ENCODE peak calls at places on chromosome 19, in nine cellular contexts. One of them, this sample, is unnamed.

GRCh38 chr19:17170538-17171297 is 44.4 kb upstream of the USE1 start:
- DNase-seq in activated CD8-positive, alpha-beta memory T cell treated with anti-CD3 and anti-CD28 coated beads for 24 hours: no peak
- DNase-seq in NCI-H524 treated with DMSO at 0.1 percent for 48 hours: no peak
- DNase-seq in GM03348: no peak
- DNase-seq in hippocampal formation: no peak
- DNase-seq in caudate nucleus: no peak
- DNase-seq in SW 1271: no peak
- DNase-seq in GM04503: no peak
- DNase-seq in hepatocyte: no peak
- DNase-seq in this sample: no peak

GRCh38 chr19:2495130-2495641 is 19.3 kb downstream of the GADD45B start:
- DNase-seq in activated CD8-positive, alpha-beta memory T cell treated with anti-CD3 and anti-CD28 coated beads for 24 hours: peak
- DNase-seq in NCI-H524 treated with DMSO at 0.1 percent for 48 hours: no peak
- DNase-seq in GM03348: peak
- DNase-seq in hippocampal formation: no peak
- DNase-seq in caudate nucleus: no peak
- DNase-seq in SW 1271: peak
- DNase-seq in GM04503: no peak
- DNase-seq in hepatocyte: peak
- DNase-seq in this sample: peak

GRCh38 chr19:30691767-30692516 is 319.8 kb downstream of the ZNF536 start:
- DNase-seq in activated CD8-positive, alpha-beta memory T cell treated with anti-CD3 and anti-CD28 coated beads for 24 hours: no peak
- DNase-seq in NCI-H524 treated with DMSO at 0.1 percent for 48 hours: no peak
- DNase-seq in GM03348: peak
- DNase-seq in hippocampal formation: peak
- DNase-seq in caudate nucleus: no peak
- DNase-seq in SW 1271: no peak
- DNase-seq in GM04503: no peak
- DNase-seq in hepatocyte: no peak
- DNase-seq in this sample: no peak

GRCh38 chr19:49347835-49348234 is 12.6 kb downstream of the CD37 start:
- DNase-seq in activated CD8-positive, alpha-beta memory T cell treated with anti-CD3 and anti-CD28 coated beads for 24 hours: no peak
- DNase-seq in NCI-H524 treated with DMSO at 0.1 percent for 48 hours: peak
- DNase-seq in GM03348: peak
- DNase-seq in hippocampal formation: no peak
- DNase-seq in caudate nucleus: no peak
- DNase-seq in SW 1271: peak
- DNase-seq in GM04503: peak
- DNase-seq in hepatocyte: peak
- DNase-seq in this sample: peak

GRCh38 chr19:281992-282391 is 9.2 kb downstream of the PLPP2 start:
- DNase-seq in activated CD8-positive, alpha-beta memory T cell treated with anti-CD3 and anti-CD28 coated beads for 24 hours: no peak
- DNase-seq in NCI-H524 treated with DMSO at 0.1 percent for 48 hours: no peak
- DNase-seq in GM03348: no peak
- DNase-seq in hippocampal formation: no peak
- DNase-seq in caudate nucleus: no peak
- DNase-seq in SW 1271: no peak
- DNase-seq in GM04503: no peak
- DNase-seq in hepatocyte: no peak
- DNase-seq in this sample: no peak

GRCh38 chr19:44142014-44142523 is 715 bp downstream of the ZNF234 start:
- DNase-seq in activated CD8-positive, alpha-beta memory T cell treated with anti-CD3 and anti-CD28 coated beads for 24 hours: no peak
- DNase-seq in NCI-H524 treated with DMSO at 0.1 percent for 48 hours: no peak
- DNase-seq in GM03348: peak
- DNase-seq in hippocampal formation: no peak
- DNase-seq in caudate nucleus: no peak
- DNase-seq in SW 1271: no peak
- DNase-seq in GM04503: peak
- DNase-seq in hepatocyte: peak
- DNase-seq in this sample: no peak

GRCh38 chr19:55258476-55258827 is 365 bp downstream of the PPP6R1 start:
- DNase-seq in activated CD8-positive, alpha-beta memory T cell treated with anti-CD3 and anti-CD28 coated beads for 24 hours: no peak
- DNase-seq in NCI-H524 treated with DMSO at 0.1 percent for 48 hours: no peak
- DNase-seq in GM03348: peak
- DNase-seq in hippocampal formation: no peak
- DNase-seq in caudate nucleus: peak
- DNase-seq in SW 1271: no peak
- DNase-seq in GM04503: no peak
- DNase-seq in hepatocyte: peak
- DNase-seq in this sample: no peak

GRCh38 chr19:16571283-16571682 is 932 bp downstream of the SLC35E1 start:
- DNase-seq in activated CD8-positive, alpha-beta memory T cell treated with anti-CD3 and anti-CD28 coated beads for 24 hours: no peak
- DNase-seq in NCI-H524 treated with DMSO at 0.1 percent for 48 hours: no peak
- DNase-seq in GM03348: peak
- DNase-seq in hippocampal formation: no peak
- DNase-seq in caudate nucleus: no peak
- DNase-seq in SW 1271: no peak
- DNase-seq in GM04503: no peak
- DNase-seq in hepatocyte: no peak
- DNase-seq in this sample: peak

GRCh38 chr19:3369337-3370213 is 3.2 kb downstream of the NFIC start:
- DNase-seq in activated CD8-positive, alpha-beta memory T cell treated with anti-CD3 and anti-CD28 coated beads for 24 hours: no peak
- DNase-seq in NCI-H524 treated with DMSO at 0.1 percent for 48 hours: no peak
- DNase-seq in GM03348: peak
- DNase-seq in hippocampal formation: no peak
- DNase-seq in caudate nucleus: peak
- DNase-seq in SW 1271: no peak
- DNase-seq in GM04503: no peak
- DNase-seq in hepatocyte: peak
- DNase-seq in this sample: peak

GRCh38 chr19:343941-344624 is 513 bp downstream of the MIER2 start:
- DNase-seq in activated CD8-positive, alpha-beta memory T cell treated with anti-CD3 and anti-CD28 coated beads for 24 hours: peak
- DNase-seq in NCI-H524 treated with DMSO at 0.1 percent for 48 hours: no peak
- DNase-seq in GM03348: peak
- DNase-seq in hippocampal formation: no peak
- DNase-seq in caudate nucleus: no peak
- DNase-seq in SW 1271: peak
- DNase-seq in GM04503: peak
- DNase-seq in hepatocyte: peak
- DNase-seq in this sample: peak

GRCh38 chr19:342801-343421 is 1.7 kb downstream of the MIER2 start:
- DNase-seq in activated CD8-positive, alpha-beta memory T cell treated with anti-CD3 and anti-CD28 coated beads for 24 hours: no peak
- DNase-seq in NCI-H524 treated with DMSO at 0.1 percent for 48 hours: no peak
- DNase-seq in GM03348: peak
- DNase-seq in hippocampal formation: no peak
- DNase-seq in caudate nucleus: no peak
- DNase-seq in SW 1271: peak
- DNase-seq in GM04503: peak
- DNase-seq in hepatocyte: no peak
- DNase-seq in this sample: peak

GRCh38 chr19:54206831-54207177 is 6.1 kb downstream of the RPS9 start:
- DNase-seq in activated CD8-positive, alpha-beta memory T cell treated with anti-CD3 and anti-CD28 coated beads for 24 hours: peak
- DNase-seq in NCI-H524 treated with DMSO at 0.1 percent for 48 hours: no peak
- DNase-seq in GM03348: no peak
- DNase-seq in hippocampal formation: no peak
- DNase-seq in caudate nucleus: no peak
- DNase-seq in SW 1271: no peak
- DNase-seq in GM04503: no peak
- DNase-seq in hepatocyte: no peak
- DNase-seq in this sample: no peak

GRCh38 chr19:6773323-6773931 is 919 bp downstream of the VAV1 start:
- DNase-seq in activated CD8-positive, alpha-beta memory T cell treated with anti-CD3 and anti-CD28 coated beads for 24 hours: peak
- DNase-seq in NCI-H524 treated with DMSO at 0.1 percent for 48 hours: no peak
- DNase-seq in GM03348: no peak
- DNase-seq in hippocampal formation: no peak
- DNase-seq in caudate nucleus: no peak
- DNase-seq in SW 1271: no peak
- DNase-seq in GM04503: no peak
- DNase-seq in hepatocyte: no peak
- DNase-seq in this sample: no peak

This sample was measured in A172.